ENCODE peak calls at places on chromosomes 13 and 19, in four cellular contexts. One of them, this sample, is unnamed. For H3K9me3, the result is how much of the 10 kb centered on the place peaks cover.

GRCh38 chr13:79402679-79403078 is 3.4 kb downstream of the RBM26 start:
- ATAC-seq in mucosa of descending colon: no peak
- ATAC-seq in aorta: no peak
- ATAC-seq in T-helper 17 cell: no peak
- ATAC-seq in this sample: no peak

GRCh38 chr13:27172495-27172842 is 858 bp upstream of the USP12 start:
- ATAC-seq in aorta: no peak
- ATAC-seq in mucosa of descending colon: no peak
- ATAC-seq in T-helper 17 cell: no peak
- ATAC-seq in this sample: no peak

GRCh38 chr13:43933378-43933777 is 53.7 kb downstream of the LACC1 start:
- ATAC-seq in T-helper 17 cell: no peak
- ATAC-seq in mucosa of descending colon: no peak
- ATAC-seq in aorta: no peak
- ATAC-seq in this sample: no peak

GRCh38 chr13:49248433-49249002 is 793 bp downstream of the CDADC1 start:
- ATAC-seq in mucosa of descending colon: peak
- ATAC-seq in T-helper 17 cell: peak
- ATAC-seq in aorta: peak
- ATAC-seq in this sample: peak

GRCh38 chr13:34964558-34964957 is 22.5 kb downstream of the NBEA start:
- ATAC-seq in aorta: no peak
- ATAC-seq in mucosa of descending colon: no peak
- ATAC-seq in T-helper 17 cell: no peak
- ATAC-seq in this sample: no peak

GRCh38 chr13:42393573-42394360 is 121.8 kb downstream of the AKAP11 start:
- ATAC-seq in mucosa of descending colon: no peak
- ATAC-seq in T-helper 17 cell: no peak
- ATAC-seq in aorta: no peak
- ATAC-seq in this sample: no peak

GRCh38 chr19:17219286-17219685 is 4.1 kb downstream of the USE1 start:
- ATAC-seq in mucosa of descending colon: no peak
- ATAC-seq in aorta: no peak
- ATAC-seq in T-helper 17 cell: no peak
- ATAC-seq in this sample: no peak

GRCh38 chr19:38211206-38211605 is 12.8 kb downstream of the DPF1 start:
- ATAC-seq in aorta: no peak
- ATAC-seq in T-helper 17 cell: no peak
- ATAC-seq in mucosa of descending colon: peak
- ATAC-seq in this sample: no peak

GRCh38 chr13:42022796-42023493 is 25.5 kb upstream of the DGKH start:
- ATAC-seq in aorta: no peak
- ATAC-seq in T-helper 17 cell: no peak
- ATAC-seq in mucosa of descending colon: peak
- ATAC-seq in this sample: no peak

GRCh38 chr19:50890422-50891252 is 17.4 kb downstream of the KLK2 start:
- ATAC-seq in mucosa of descending colon: no peak
- ATAC-seq in T-helper 17 cell: no peak
- ATAC-seq in aorta: no peak
- ATAC-seq in this sample: no peak

GRCh38 chr19:50794074-50794777 is 4.0 kb downstream of the ACP4 start:
- ATAC-seq in aorta: no peak
- ATAC-seq in mucosa of descending colon: peak
- ATAC-seq in T-helper 17 cell: peak
- ATAC-seq in this sample: no peak

GRCh38 chr13:33611016-33611805 is 206.7 kb upstream of the RFC3 start:
- ATAC-seq in mucosa of descending colon: no peak
- ATAC-seq in T-helper 17 cell: peak
- ATAC-seq in aorta: peak
- ATAC-seq in this sample: peak

GRCh38 chr19:18896421-18896841 is 473 bp upstream of the CERS1 start:
- ATAC-seq in aorta: no peak
- ATAC-seq in T-helper 17 cell: no peak
- ATAC-seq in mucosa of descending colon: no peak
- ATAC-seq in this sample: no peak

GRCh38 chr19:51246153-51246552 is 4.7 kb upstream of the SIGLECL1 start:
- ATAC-seq in T-helper 17 cell: no peak
- ATAC-seq in mucosa of descending colon: no peak
- ATAC-seq in aorta: no peak
- ATAC-seq in this sample: no peak

GRCh38 chr19:23403581-23404324 is 8.5 kb upstream of the ZNF91 start:
- ATAC-seq in mucosa of descending colon: peak
- ATAC-seq in T-helper 17 cell: no peak
- ATAC-seq in aorta: no peak
- ATAC-seq in this sample: no peak

GRCh38 chr19:17803264-17803896 is 8.4 kb downstream of the B3GNT3 start:
- ATAC-seq in mucosa of descending colon: peak
- ATAC-seq in T-helper 17 cell: peak
- ATAC-seq in aorta: no peak
- ATAC-seq in this sample: no peak

GRCh38 chr13:68081051-68081450 is 850.9 kb upstream of the PCDH9 start:
- ATAC-seq in T-helper 17 cell: no peak
- ATAC-seq in aorta: no peak
- ATAC-seq in mucosa of descending colon: no peak
- ATAC-seq in this sample: no peak

DNA sequence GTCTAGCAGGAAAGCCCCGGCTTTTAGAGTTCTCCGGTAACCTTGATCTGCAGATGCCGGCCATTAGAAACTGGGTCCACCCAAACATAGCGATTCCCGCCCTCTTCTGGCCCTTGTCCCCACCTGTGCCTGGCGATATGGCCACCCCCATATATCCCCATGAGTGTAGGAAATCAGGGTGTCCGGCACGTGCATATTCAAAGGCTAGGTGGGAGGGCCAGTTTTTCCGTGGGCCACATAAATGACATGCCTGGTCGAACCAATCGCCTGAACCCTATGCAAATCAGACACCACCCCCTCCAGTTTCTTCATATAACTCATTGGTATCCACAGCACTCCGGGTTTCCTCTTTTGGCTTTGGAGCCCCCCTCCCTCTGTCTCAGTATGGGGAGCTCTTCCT is 37.4 kb downstream of the ERICH4 start:
- ATAC-seq in T-helper 17 cell: no peak
- ATAC-seq in mucosa of descending colon: no peak
- ATAC-seq in aorta: no peak
- ATAC-seq in this sample: no peak
- H3K9me3 ChIP-seq in T-helper 17 cell: under half
- H3K9me3 ChIP-seq in mucosa of descending colon: under half
- H3K9me3 ChIP-seq in aorta: under half
- H3K9me3 ChIP-seq in this sample: under half

DNA sequence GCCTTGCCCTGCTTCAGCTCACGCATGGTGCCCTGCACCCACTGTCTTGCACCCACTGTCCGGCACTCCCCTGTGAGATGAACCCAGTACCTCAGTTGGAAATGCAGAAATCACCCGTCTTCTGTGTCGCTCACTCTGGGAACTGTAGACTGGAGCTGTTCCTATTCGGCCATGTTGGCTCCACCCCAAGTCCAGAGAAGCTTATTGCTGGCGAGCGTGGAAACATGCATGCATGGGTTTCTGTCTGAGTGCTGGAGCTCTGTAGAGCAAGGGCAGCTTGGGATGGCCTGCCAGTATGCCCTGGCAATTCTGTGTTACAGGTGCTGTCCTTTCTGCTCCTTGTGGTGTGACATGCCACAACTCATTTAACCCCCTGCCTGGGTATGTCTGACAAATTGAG is 152.8 kb downstream of the SHISA2 start:
- ATAC-seq in T-helper 17 cell: no peak
- ATAC-seq in mucosa of descending colon: no peak
- ATAC-seq in aorta: no peak
- ATAC-seq in this sample: no peak
- H3K9me3 ChIP-seq in T-helper 17 cell: under half
- H3K9me3 ChIP-seq in mucosa of descending colon: under half
- H3K9me3 ChIP-seq in aorta: under half
- H3K9me3 ChIP-seq in this sample: under half

DNA sequence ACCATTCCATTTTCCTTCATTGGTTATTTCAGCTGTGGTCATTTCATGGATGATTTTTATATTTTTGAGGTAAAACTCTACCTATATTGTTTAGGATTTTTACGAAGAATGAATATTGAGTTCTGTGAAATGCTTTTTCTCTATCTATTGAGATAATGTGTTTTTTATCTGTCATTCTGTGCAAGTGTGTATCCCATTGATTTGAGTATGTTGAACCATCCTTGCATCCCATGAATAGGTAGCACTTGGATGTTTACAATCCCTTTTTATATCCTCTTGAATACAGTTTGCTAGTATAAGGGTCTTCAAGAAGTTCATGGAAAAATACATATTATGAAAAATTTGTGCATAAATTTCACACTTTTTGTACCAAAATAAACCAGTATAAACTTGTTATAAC is 9.8 kb upstream of the ZNF525 start:
- ATAC-seq in aorta: no peak
- ATAC-seq in mucosa of descending colon: no peak
- ATAC-seq in T-helper 17 cell: no peak
- ATAC-seq in this sample: no peak
- H3K9me3 ChIP-seq in aorta: under half
- H3K9me3 ChIP-seq in mucosa of descending colon: half or more
- H3K9me3 ChIP-seq in T-helper 17 cell: under half
- H3K9me3 ChIP-seq in this sample: under half

GRCh38 chr19:57688011-57688763 is 6.4 kb downstream of the ZNF551 start:
- ATAC-seq in mucosa of descending colon: no peak
- ATAC-seq in aorta: no peak
- ATAC-seq in T-helper 17 cell: no peak
- ATAC-seq in this sample: no peak

GRCh38 chr19:57687363-57688010 is 5.7 kb downstream of the ZNF551 start:
- ATAC-seq in aorta: no peak
- ATAC-seq in T-helper 17 cell: no peak
- ATAC-seq in mucosa of descending colon: no peak
- ATAC-seq in this sample: no peak

GRCh38 chr19:57689750-57690149 is 8.0 kb downstream of the ZNF551 start:
- ATAC-seq in mucosa of descending colon: no peak
- ATAC-seq in aorta: no peak
- ATAC-seq in T-helper 17 cell: no peak
- ATAC-seq in this sample: no peak

GRCh38 chr19:57682226-57682766 is 519 bp downstream of the ZNF551 start:
- ATAC-seq in aorta: peak
- ATAC-seq in mucosa of descending colon: peak
- ATAC-seq in T-helper 17 cell: no peak
- ATAC-seq in this sample: no peak

DNA sequence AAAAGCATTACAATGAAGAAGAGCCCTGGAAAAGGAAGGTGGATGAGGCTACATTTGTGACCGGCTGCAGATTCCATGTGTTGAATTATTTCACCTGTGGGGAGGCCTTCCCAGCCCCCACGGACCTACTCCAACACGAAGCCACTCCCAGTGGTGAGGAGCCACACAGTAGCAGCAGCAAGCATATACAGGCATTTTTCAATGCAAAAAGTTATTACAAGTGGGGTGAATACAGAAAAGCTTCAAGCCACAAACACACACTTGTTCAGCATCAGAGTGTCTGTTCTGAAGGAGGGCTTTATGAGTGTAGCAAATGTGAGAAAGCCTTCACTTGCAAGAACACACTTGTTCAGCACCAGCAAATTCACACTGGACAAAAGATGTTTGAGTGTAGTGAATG is 5.0 kb downstream of the ZNF551 start:
- ATAC-seq in aorta: no peak
- ATAC-seq in T-helper 17 cell: no peak
- ATAC-seq in mucosa of descending colon: no peak
- ATAC-seq in this sample: no peak
- H3K9me3 ChIP-seq in aorta: half or more
- H3K9me3 ChIP-seq in T-helper 17 cell: half or more
- H3K9me3 ChIP-seq in mucosa of descending colon: half or more
- H3K9me3 ChIP-seq in this sample: under half

GRCh38 chr19:27529158-27529557 is 1683.8 kb downstream of the UQCRFS1 start:
- ATAC-seq in T-helper 17 cell: no peak
- ATAC-seq in aorta: no peak
- ATAC-seq in mucosa of descending colon: no peak
- ATAC-seq in this sample: no peak
- H3K9me3 ChIP-seq in T-helper 17 cell: under half
- H3K9me3 ChIP-seq in aorta: under half
- H3K9me3 ChIP-seq in mucosa of descending colon: half or more
- H3K9me3 ChIP-seq in this sample: under half

GRCh38 chr19:12987781-12988180 is 7.5 kb upstream of the NFIX start:
- ATAC-seq in T-helper 17 cell: no peak
- ATAC-seq in mucosa of descending colon: no peak
- ATAC-seq in aorta: no peak
- ATAC-seq in this sample: no peak
- H3K9me3 ChIP-seq in T-helper 17 cell: under half
- H3K9me3 ChIP-seq in mucosa of descending colon: under half
- H3K9me3 ChIP-seq in aorta: under half
- H3K9me3 ChIP-seq in this sample: under half

GRCh38 chr19:27717825-27718224 is 1495.1 kb downstream of the UQCRFS1 start:
- ATAC-seq in mucosa of descending colon: no peak
- ATAC-seq in aorta: no peak
- ATAC-seq in T-helper 17 cell: no peak
- ATAC-seq in this sample: no peak

GRCh38 chr19:27718262-27718661 is 1494.7 kb downstream of the UQCRFS1 start:
- ATAC-seq in aorta: no peak
- ATAC-seq in T-helper 17 cell: no peak
- ATAC-seq in mucosa of descending colon: no peak
- ATAC-seq in this sample: no peak

GRCh38 chr19:27719034-27719433 is 1493.9 kb downstream of the UQCRFS1 start:
- ATAC-seq in aorta: no peak
- ATAC-seq in T-helper 17 cell: no peak
- ATAC-seq in mucosa of descending colon: no peak
- ATAC-seq in this sample: no peak

GRCh38 chr19:27716922-27717321 is 1496.0 kb downstream of the UQCRFS1 start:
- ATAC-seq in aorta: no peak
- ATAC-seq in mucosa of descending colon: no peak
- ATAC-seq in T-helper 17 cell: no peak
- ATAC-seq in this sample: no peak

GRCh38 chr19:27714857-27715256 is 1498.1 kb downstream of the UQCRFS1 start:
- ATAC-seq in mucosa of descending colon: no peak
- ATAC-seq in aorta: no peak
- ATAC-seq in T-helper 17 cell: no peak
- ATAC-seq in this sample: no peak
- H3K9me3 ChIP-seq in mucosa of descending colon: half or more
- H3K9me3 ChIP-seq in aorta: under half
- H3K9me3 ChIP-seq in T-helper 17 cell: under half
- H3K9me3 ChIP-seq in this sample: under half

This sample was measured in gastroesophageal sphincter.